ENCODE peak calls at places on chromosomes 11 and 22, in four cellular contexts. One of them, this sample, is unnamed.

GRCh38 chr22:49810363-49811013 is 17.2 kb downstream of the BRD1 start:
- DNase-seq in neural progenitor cell: no peak
- DNase-seq in HFF-Myc: no peak
- DNase-seq in foreskin fibroblast: no peak
- DNase-seq in this sample: no peak

GRCh38 chr22:30196141-30196866 is 50.3 kb downstream of the LIF start:
- DNase-seq in neural progenitor cell: peak; percentile 29
- DNase-seq in HFF-Myc: peak; percentile 98
- DNase-seq in foreskin fibroblast: peak; percentile 99
- DNase-seq in this sample: peak; percentile 98

GRCh38 chr11:73221451-73221850 is 3.4 kb downstream of the P2RY2 start:
- DNase-seq in neural progenitor cell: peak; percentile 0
- DNase-seq in HFF-Myc: no peak
- DNase-seq in foreskin fibroblast: no peak
- DNase-seq in this sample: peak; percentile 38

GRCh38 chr11:128720522-128720985 is 26.7 kb downstream of the FLI1 start:
- DNase-seq in neural progenitor cell: peak; percentile 68
- DNase-seq in HFF-Myc: no peak
- DNase-seq in foreskin fibroblast: no peak
- DNase-seq in this sample: no peak

GRCh38 chr11:66070604-66071325 is 693 bp downstream of the PACS1 start:
- DNase-seq in neural progenitor cell: peak; percentile 45
- DNase-seq in HFF-Myc: no peak
- DNase-seq in foreskin fibroblast: no peak
- DNase-seq in this sample: no peak

GRCh38 chr22:41910599-41911291 is 4.1 kb downstream of the SHISA8 start:
- DNase-seq in neural progenitor cell: peak; percentile 39
- DNase-seq in HFF-Myc: no peak
- DNase-seq in foreskin fibroblast: peak; percentile 20
- DNase-seq in this sample: no peak

GRCh38 chr22:41043727-41044126 is 48.7 kb upstream of the EP300 start:
- DNase-seq in neural progenitor cell: no peak
- DNase-seq in HFF-Myc: no peak
- DNase-seq in foreskin fibroblast: no peak
- DNase-seq in this sample: no peak

GRCh38 chr11:2398664-2399355 is 1.7 kb upstream of the TSSC4 start:
- DNase-seq in neural progenitor cell: no peak
- DNase-seq in HFF-Myc: no peak
- DNase-seq in foreskin fibroblast: no peak
- DNase-seq in this sample: no peak

GRCh38 chr11:134385774-134386565 is 26.1 kb downstream of the B3GAT1 start:
- DNase-seq in neural progenitor cell: no peak
- DNase-seq in HFF-Myc: no peak
- DNase-seq in foreskin fibroblast: no peak
- DNase-seq in this sample: no peak

GRCh38 chr22:28792491-28793383 is 7.6 kb downstream of the XBP1 start:
- DNase-seq in neural progenitor cell: no peak
- DNase-seq in HFF-Myc: no peak
- DNase-seq in foreskin fibroblast: no peak
- DNase-seq in this sample: no peak

GRCh38 chr11:73087730-73088129 is 54.4 kb downstream of the FCHSD2 start:
- DNase-seq in neural progenitor cell: no peak
- DNase-seq in HFF-Myc: no peak
- DNase-seq in foreskin fibroblast: peak; percentile 6
- DNase-seq in this sample: no peak

GRCh38 chr11:42239102-42239501 is 779.6 kb upstream of the LRRC4C start:
- DNase-seq in neural progenitor cell: no peak
- DNase-seq in HFF-Myc: peak; percentile 10
- DNase-seq in foreskin fibroblast: no peak
- DNase-seq in this sample: no peak

GRCh38 chr11:70103256-70103975 is 25.3 kb downstream of the ANO1 start:
- DNase-seq in neural progenitor cell: peak; percentile 78
- DNase-seq in HFF-Myc: no peak
- DNase-seq in foreskin fibroblast: no peak
- DNase-seq in this sample: no peak

GRCh38 chr11:113698515-113698914 is 7.6 kb downstream of the TMPRSS5 start:
- DNase-seq in neural progenitor cell: no peak
- DNase-seq in HFF-Myc: no peak
- DNase-seq in foreskin fibroblast: no peak
- DNase-seq in this sample: no peak

GRCh38 chr11:127789887-127790286 is 789.3 kb upstream of the KIRREL3 start:
- DNase-seq in neural progenitor cell: peak; percentile 54
- DNase-seq in HFF-Myc: no peak
- DNase-seq in foreskin fibroblast: no peak
- DNase-seq in this sample: no peak

GRCh38 chr11:15911377-15912044 is 444.8 kb downstream of the SOX6 start:
- DNase-seq in neural progenitor cell: no peak
- DNase-seq in HFF-Myc: no peak
- DNase-seq in foreskin fibroblast: no peak
- DNase-seq in this sample: peak; percentile 67

GRCh38 chr11:132445966-132446365 is 1075.6 kb downstream of the NTM start:
- DNase-seq in neural progenitor cell: no peak
- DNase-seq in HFF-Myc: no peak
- DNase-seq in foreskin fibroblast: no peak
- DNase-seq in this sample: no peak

GRCh38 chr11:35761887-35762286 is 99.3 kb downstream of the TRIM44 start:
- DNase-seq in neural progenitor cell: no peak
- DNase-seq in HFF-Myc: no peak
- DNase-seq in foreskin fibroblast: no peak
- DNase-seq in this sample: no peak

GRCh38 chr11:8382436-8383053 is 118.9 kb upstream of the LMO1 start:
- DNase-seq in neural progenitor cell: no peak
- DNase-seq in HFF-Myc: no peak
- DNase-seq in foreskin fibroblast: peak; percentile 20
- DNase-seq in this sample: no peak

GRCh38 chr11:66720899-66721470 is 8.0 kb downstream of the SPTBN2 start:
- DNase-seq in neural progenitor cell: no peak
- DNase-seq in HFF-Myc: no peak
- DNase-seq in foreskin fibroblast: no peak
- DNase-seq in this sample: no peak

GRCh38 chr11:1655168-1656060 is 25.8 kb downstream of the KRTAP5-5 start:
- DNase-seq in neural progenitor cell: no peak
- DNase-seq in HFF-Myc: no peak
- DNase-seq in foreskin fibroblast: no peak
- DNase-seq in this sample: no peak

GRCh38 chr11:65988791-65989592 is 13.0 kb downstream of the EIF1AD start:
- DNase-seq in neural progenitor cell: peak; percentile 94
- DNase-seq in HFF-Myc: peak; percentile 96
- DNase-seq in foreskin fibroblast: peak; percentile 90
- DNase-seq in this sample: peak; percentile 88

GRCh38 chr11:67504023-67504949 is 877 bp downstream of the PITPNM1 start:
- DNase-seq in neural progenitor cell: peak; percentile 78
- DNase-seq in HFF-Myc: no peak
- DNase-seq in foreskin fibroblast: peak; percentile 21
- DNase-seq in this sample: peak; percentile 48

GRCh38 chr11:85742873-85743275 is 56.9 kb upstream of the CCDC89 start:
- DNase-seq in neural progenitor cell: no peak
- DNase-seq in HFF-Myc: no peak
- DNase-seq in foreskin fibroblast: no peak
- DNase-seq in this sample: no peak

GRCh38 chr11:68331338-68331947 is 19.1 kb downstream of the LRP5 start:
- DNase-seq in neural progenitor cell: no peak
- DNase-seq in HFF-Myc: no peak
- DNase-seq in foreskin fibroblast: no peak
- DNase-seq in this sample: no peak

GRCh38 chr11:111623527-111624030 is 21.3 kb downstream of the SIK2 start:
- DNase-seq in neural progenitor cell: no peak
- DNase-seq in HFF-Myc: no peak
- DNase-seq in foreskin fibroblast: no peak
- DNase-seq in this sample: no peak

GRCh38 chr11:62054484-62055121 is 69.2 kb upstream of the INCENP start:
- DNase-seq in neural progenitor cell: no peak
- DNase-seq in HFF-Myc: no peak
- DNase-seq in foreskin fibroblast: no peak
- DNase-seq in this sample: peak; percentile 57

DNA sequence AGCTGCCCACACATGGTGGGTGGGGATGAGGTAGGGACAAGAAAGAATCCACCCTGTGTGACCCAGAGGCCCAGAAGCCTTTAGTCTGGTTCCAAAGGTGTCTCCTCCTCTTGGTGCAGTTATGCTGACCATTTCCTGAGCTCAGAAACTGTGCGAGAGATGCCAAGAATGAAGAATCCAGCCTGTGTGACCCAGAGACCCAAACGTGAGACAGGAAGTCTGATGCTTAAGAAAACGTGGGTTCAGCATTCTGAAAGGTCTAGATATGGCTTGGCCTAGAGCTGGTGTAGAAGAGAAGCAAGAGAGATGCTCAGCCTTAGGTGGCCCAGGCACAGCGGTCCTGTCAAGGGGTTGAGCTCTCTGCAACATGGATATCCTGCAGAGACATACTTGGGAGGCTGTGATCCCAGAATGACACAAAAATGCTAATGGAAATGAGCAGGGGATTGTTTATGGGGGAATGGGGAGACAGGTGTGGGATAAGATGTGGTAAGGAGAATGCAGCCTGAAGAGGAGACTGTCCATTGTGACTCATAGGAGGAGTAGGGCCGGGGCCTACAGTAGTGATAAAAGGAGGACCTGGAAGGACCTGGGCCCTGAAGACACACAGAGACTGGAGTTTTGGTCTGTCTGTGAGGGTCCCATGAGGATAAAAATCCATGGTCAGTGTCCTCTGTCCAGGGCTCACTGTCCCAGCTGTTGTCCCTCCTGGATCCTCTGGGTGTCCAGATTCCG is 79.0 kb downstream of the ZNF280B start:
- DNase-seq in neural progenitor cell: no peak
- DNase-seq in HFF-Myc: no peak
- DNase-seq in foreskin fibroblast: no peak
- DNase-seq in this sample: no peak
- TF ChIP-seq CTCF in neural progenitor cell: no peak
- TF ChIP-seq CTCF in HFF-Myc: no peak
- TF ChIP-seq CTCF in foreskin fibroblast: no peak
- TF ChIP-seq CTCF in this sample: no peak

GRCh38 chr22:23583836-23584235 is 3.7 kb upstream of the IGLL1 start:
- DNase-seq in neural progenitor cell: no peak
- DNase-seq in HFF-Myc: no peak
- DNase-seq in foreskin fibroblast: no peak
- DNase-seq in this sample: no peak
- TF ChIP-seq CTCF in neural progenitor cell: no peak
- TF ChIP-seq CTCF in HFF-Myc: no peak
- TF ChIP-seq CTCF in foreskin fibroblast: no peak
- TF ChIP-seq CTCF in this sample: no peak

DNA sequence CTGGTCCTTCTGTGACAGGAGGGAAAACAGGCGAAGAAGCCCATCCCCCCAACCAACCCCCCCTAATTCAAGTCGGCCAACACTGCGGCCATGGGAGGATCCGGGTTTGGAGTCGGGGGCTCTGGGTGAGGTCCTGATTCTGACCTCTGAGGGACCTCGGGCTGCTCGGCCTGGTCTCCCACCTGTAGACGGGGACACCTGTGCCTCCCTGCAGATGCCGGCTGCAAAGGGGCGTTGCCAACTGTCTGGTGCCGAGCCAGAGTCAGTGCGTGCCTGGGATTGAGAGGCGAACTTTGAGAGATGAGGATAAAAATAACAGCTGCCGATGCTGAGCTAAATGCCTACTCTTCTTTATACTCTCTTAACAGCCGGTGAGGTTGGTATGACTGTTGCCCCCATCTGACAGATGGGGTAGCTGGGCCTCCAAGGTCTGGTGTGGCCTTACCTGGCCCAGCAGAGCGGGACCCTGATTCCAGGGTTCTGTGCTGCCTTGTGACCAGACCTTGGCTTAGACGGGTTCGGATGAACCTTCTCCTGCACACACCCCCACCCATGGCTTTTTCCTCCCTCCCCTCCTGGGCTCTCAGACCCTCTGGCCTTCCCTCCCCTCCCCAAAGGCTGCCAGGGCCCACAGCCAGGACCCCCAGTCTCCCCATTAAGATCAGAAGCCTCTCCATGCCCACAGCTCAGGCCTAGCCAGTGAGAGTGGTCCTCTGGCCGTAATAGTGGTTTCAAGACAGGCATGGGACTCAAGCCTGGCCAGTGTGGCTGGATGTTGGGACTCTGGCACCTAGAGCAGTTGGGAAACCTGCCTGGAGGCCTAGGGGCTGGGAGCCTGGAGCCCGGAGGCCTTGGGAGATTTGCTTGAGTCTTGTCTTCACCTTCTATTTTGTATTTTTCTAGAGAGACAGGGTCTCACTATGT is 41.7 kb downstream of the KCNJ4 start:
- DNase-seq in neural progenitor cell: no peak
- DNase-seq in HFF-Myc: no peak
- DNase-seq in foreskin fibroblast: no peak
- DNase-seq in this sample: no peak
- TF ChIP-seq CTCF in neural progenitor cell: no peak
- TF ChIP-seq CTCF in HFF-Myc: no peak
- TF ChIP-seq CTCF in foreskin fibroblast: no peak
- TF ChIP-seq CTCF in this sample: peak; percentile 50

DNA sequence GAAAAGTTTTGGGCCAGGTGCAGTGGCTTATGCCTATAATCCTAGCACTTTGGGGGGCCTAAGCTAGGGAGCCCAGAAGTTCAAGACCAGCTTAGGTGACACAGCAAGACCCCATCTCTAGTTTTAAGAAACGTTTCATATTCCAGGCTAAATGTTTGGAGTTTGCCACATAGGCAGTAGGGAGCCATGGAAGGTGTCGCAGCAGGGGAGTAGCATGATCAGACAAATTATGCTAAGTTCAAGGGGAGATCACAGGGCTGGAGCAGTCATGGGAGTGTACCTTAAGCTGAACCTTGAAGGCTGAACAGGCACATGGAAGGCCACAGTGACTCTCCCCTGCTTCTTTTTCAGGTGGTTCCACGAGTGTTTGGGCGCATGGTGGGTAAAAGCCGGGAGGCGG is 5.9 kb upstream of the NHERF4 start:
- DNase-seq in neural progenitor cell: no peak
- DNase-seq in HFF-Myc: no peak
- DNase-seq in foreskin fibroblast: no peak
- DNase-seq in this sample: no peak
- TF ChIP-seq CTCF in neural progenitor cell: no peak
- TF ChIP-seq CTCF in HFF-Myc: no peak
- TF ChIP-seq CTCF in foreskin fibroblast: no peak
- TF ChIP-seq CTCF in this sample: no peak

GRCh38 chr11:71120346-71120963 is 131.9 kb downstream of the SHANK2 start:
- DNase-seq in neural progenitor cell: peak; percentile 84
- DNase-seq in HFF-Myc: no peak
- DNase-seq in foreskin fibroblast: no peak
- DNase-seq in this sample: no peak
- TF ChIP-seq CTCF in neural progenitor cell: peak; percentile 75
- TF ChIP-seq CTCF in HFF-Myc: peak; percentile 18
- TF ChIP-seq CTCF in foreskin fibroblast: no peak
- TF ChIP-seq CTCF in this sample: no peak